ENCODE peak calls at places on chromosomes 7 and 10, in five cellular contexts. One of them, this sample, is unnamed.

GRCh38 chr7:2757904-2758672 is 70.1 kb downstream of the AMZ1 start:
- DNase-seq in tibial nerve: peak; percentile 50
- DNase-seq in A549: peak; percentile 72
- DNase-seq in sigmoid colon: peak; percentile 90
- DNase-seq in suprapubic skin: no peak
- DNase-seq in this sample: peak; percentile 44

GRCh38 chr7:82945480-82945879 is 217.2 kb downstream of the PCLO start:
- DNase-seq in tibial nerve: no peak
- DNase-seq in A549: no peak
- DNase-seq in sigmoid colon: no peak
- DNase-seq in suprapubic skin: no peak
- DNase-seq in this sample: no peak

GRCh38 chr10:79375321-79376077 is 28.2 kb downstream of the PPIF start:
- DNase-seq in tibial nerve: no peak
- DNase-seq in A549: no peak
- DNase-seq in sigmoid colon: peak; percentile 76
- DNase-seq in suprapubic skin: no peak
- DNase-seq in this sample: no peak

GRCh38 chr10:45279702-45280101 is 35.7 kb downstream of the OR13A1 start:
- DNase-seq in tibial nerve: no peak
- DNase-seq in A549: no peak
- DNase-seq in sigmoid colon: no peak
- DNase-seq in suprapubic skin: no peak
- DNase-seq in this sample: no peak

GRCh38 chr7:64876792-64877713 is 26.0 kb upstream of the ZNF273 start:
- DNase-seq in tibial nerve: peak; percentile 4
- DNase-seq in A549: no peak
- DNase-seq in sigmoid colon: peak; percentile 83
- DNase-seq in suprapubic skin: peak; percentile 68
- DNase-seq in this sample: peak; percentile 44

GRCh38 chr7:114070246-114070645 is 151.4 kb upstream of the PPP1R3A start:
- DNase-seq in tibial nerve: no peak
- DNase-seq in A549: no peak
- DNase-seq in sigmoid colon: no peak
- DNase-seq in suprapubic skin: no peak
- DNase-seq in this sample: no peak

GRCh38 chr10:73848821-73849489 is 25.4 kb downstream of the CAMK2G start:
- DNase-seq in tibial nerve: peak; percentile 96
- DNase-seq in A549: peak; percentile 94
- DNase-seq in sigmoid colon: peak; percentile 93
- DNase-seq in suprapubic skin: peak; percentile 91
- DNase-seq in this sample: peak; percentile 90

GRCh38 chr10:82402901-82403300 is 527.9 kb downstream of the NRG3 start:
- DNase-seq in tibial nerve: no peak
- DNase-seq in A549: no peak
- DNase-seq in sigmoid colon: no peak
- DNase-seq in suprapubic skin: no peak
- DNase-seq in this sample: no peak

GRCh38 chr10:6053816-6054581 is 8.2 kb downstream of the IL2RA start:
- DNase-seq in tibial nerve: no peak
- DNase-seq in A549: no peak
- DNase-seq in sigmoid colon: peak; percentile 69
- DNase-seq in suprapubic skin: no peak
- DNase-seq in this sample: peak; percentile 52

GRCh38 chr7:2934211-2934731 is 90.2 kb upstream of the GNA12 start:
- DNase-seq in tibial nerve: no peak
- DNase-seq in A549: peak; percentile 55
- DNase-seq in sigmoid colon: peak; percentile 47
- DNase-seq in suprapubic skin: peak; percentile 50
- DNase-seq in this sample: no peak

GRCh38 chr7:66669088-66669487 is 40.4 kb downstream of the KCTD7 start:
- DNase-seq in tibial nerve: no peak
- DNase-seq in A549: no peak
- DNase-seq in sigmoid colon: no peak
- DNase-seq in suprapubic skin: peak; percentile 35
- DNase-seq in this sample: no peak

GRCh38 chr7:158431941-158432347 is 155.7 kb downstream of the PTPRN2 start:
- DNase-seq in tibial nerve: peak; percentile 54
- DNase-seq in A549: peak; percentile 98
- DNase-seq in sigmoid colon: peak; percentile 97
- DNase-seq in suprapubic skin: no peak
- DNase-seq in this sample: peak; percentile 76

GRCh38 chr10:70528726-70529362 is 50.3 kb downstream of the PALD1 start:
- DNase-seq in tibial nerve: no peak
- DNase-seq in A549: peak; percentile 67
- DNase-seq in sigmoid colon: no peak
- DNase-seq in suprapubic skin: no peak
- DNase-seq in this sample: no peak

GRCh38 chr7:48130658-48131108 is 40.6 kb upstream of the ABCA13 start:
- DNase-seq in tibial nerve: no peak
- DNase-seq in A549: no peak
- DNase-seq in sigmoid colon: no peak
- DNase-seq in suprapubic skin: no peak
- DNase-seq in this sample: no peak

GRCh38 chr10:76085773-76086570 is 654.5 kb downstream of the LRMDA start:
- DNase-seq in tibial nerve: no peak
- DNase-seq in A549: no peak
- DNase-seq in sigmoid colon: no peak
- DNase-seq in suprapubic skin: no peak
- DNase-seq in this sample: no peak

GRCh38 chr7:78924581-78924980 is 528.9 kb downstream of the MAGI2 start:
- DNase-seq in tibial nerve: no peak
- DNase-seq in A549: no peak
- DNase-seq in sigmoid colon: no peak
- DNase-seq in suprapubic skin: no peak
- DNase-seq in this sample: no peak

DNA sequence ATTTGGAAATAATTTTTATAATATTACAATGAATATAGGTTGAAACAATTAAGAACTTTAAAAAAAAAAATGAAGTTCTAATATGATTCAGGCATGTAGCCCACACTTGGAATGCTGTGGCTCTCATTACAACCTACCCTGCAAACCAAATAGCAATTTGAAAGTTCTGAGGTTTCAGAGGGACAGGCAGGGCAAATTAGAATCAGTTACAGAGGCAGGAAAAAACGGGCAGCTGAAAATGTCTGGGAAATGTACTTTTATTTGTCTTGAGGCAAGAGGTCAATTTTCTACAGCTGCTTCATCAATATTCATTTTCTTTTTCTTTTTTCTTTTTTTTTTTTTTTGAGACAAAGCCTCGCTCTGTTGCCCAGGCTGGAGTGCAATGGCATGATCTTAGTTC is 95.3 kb downstream of the PIP4K2A start:
- DNase-seq in tibial nerve: no peak
- DNase-seq in A549: no peak
- DNase-seq in sigmoid colon: no peak
- DNase-seq in suprapubic skin: no peak
- DNase-seq in this sample: no peak
- H3K4me1 ChIP-seq in tibial nerve: peaks cover 59% of the 10 kb centered on the region
- H3K4me1 ChIP-seq in A549: peaks cover 75% of the 10 kb centered on the region
- H3K4me1 ChIP-seq in sigmoid colon: no peaks in the 10 kb centered on the region
- H3K4me1 ChIP-seq in suprapubic skin: peaks cover 45% of the 10 kb centered on the region
- H3K4me1 ChIP-seq in this sample: peaks cover 41% of the 10 kb centered on the region

DNA sequence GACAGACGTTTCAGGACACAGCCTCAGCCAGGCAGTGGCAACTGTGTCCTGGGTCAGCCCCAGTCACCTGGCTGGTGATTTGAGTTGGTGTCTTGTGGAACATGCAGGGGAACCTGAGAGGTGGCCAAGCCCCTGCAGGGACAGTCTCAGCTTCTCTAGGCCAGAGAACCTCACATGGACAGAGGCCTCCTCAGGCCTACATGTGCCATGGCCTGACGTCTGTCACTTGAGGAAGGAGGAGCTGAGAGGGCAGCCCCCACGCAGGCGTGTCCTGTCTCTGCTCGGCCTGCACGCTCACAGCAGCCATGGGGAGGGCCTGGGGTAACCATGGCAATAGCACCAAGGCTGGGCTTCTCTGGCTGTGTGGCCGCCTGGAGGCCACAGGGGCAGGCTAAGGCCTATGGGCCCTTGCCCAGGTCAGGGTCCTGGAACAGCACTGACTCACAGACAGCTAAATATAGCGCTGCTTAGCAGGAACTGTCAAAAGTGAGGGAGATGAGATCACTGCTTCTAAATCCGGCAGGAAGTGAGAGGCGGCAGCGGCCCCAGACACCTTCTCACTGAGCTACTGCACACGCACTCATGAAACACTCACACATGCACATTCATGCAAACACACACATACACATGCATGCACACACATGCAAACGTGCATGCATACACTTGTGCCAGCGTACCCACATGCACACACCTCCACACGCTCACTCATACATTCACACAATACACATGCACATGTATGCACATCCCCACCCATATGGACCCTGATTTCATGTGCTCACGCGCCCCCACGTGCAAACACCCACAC is 57.0 kb downstream of the YKT6 start:
- DNase-seq in tibial nerve: peak; percentile 11
- DNase-seq in A549: no peak
- DNase-seq in sigmoid colon: no peak
- DNase-seq in suprapubic skin: no peak
- DNase-seq in this sample: peak; percentile 28
- TF ChIP-seq EP300 in tibial nerve: peak; percentile 57
- TF ChIP-seq EP300 in A549: no peak
- TF ChIP-seq EP300 in sigmoid colon: no peak
- TF ChIP-seq EP300 in suprapubic skin: no peak
- TF ChIP-seq EP300 in this sample: no peak

GRCh38 chr10:113266152-113266551 is 286.7 kb upstream of the HABP2 start:
- DNase-seq in tibial nerve: no peak
- DNase-seq in A549: no peak
- DNase-seq in sigmoid colon: no peak
- DNase-seq in suprapubic skin: no peak
- DNase-seq in this sample: no peak

GRCh38 chr10:113261806-113262205 is 291.0 kb upstream of the HABP2 start:
- DNase-seq in tibial nerve: no peak
- DNase-seq in A549: no peak
- DNase-seq in sigmoid colon: no peak
- DNase-seq in suprapubic skin: no peak
- DNase-seq in this sample: no peak

GRCh38 chr10:113259841-113260240 is 293.0 kb upstream of the HABP2 start:
- DNase-seq in tibial nerve: no peak
- DNase-seq in A549: no peak
- DNase-seq in sigmoid colon: no peak
- DNase-seq in suprapubic skin: no peak
- DNase-seq in this sample: no peak

GRCh38 chr10:113264333-113265131 is 288.3 kb upstream of the HABP2 start:
- DNase-seq in tibial nerve: no peak
- DNase-seq in A549: no peak
- DNase-seq in sigmoid colon: no peak
- DNase-seq in suprapubic skin: no peak
- DNase-seq in this sample: no peak

DNA sequence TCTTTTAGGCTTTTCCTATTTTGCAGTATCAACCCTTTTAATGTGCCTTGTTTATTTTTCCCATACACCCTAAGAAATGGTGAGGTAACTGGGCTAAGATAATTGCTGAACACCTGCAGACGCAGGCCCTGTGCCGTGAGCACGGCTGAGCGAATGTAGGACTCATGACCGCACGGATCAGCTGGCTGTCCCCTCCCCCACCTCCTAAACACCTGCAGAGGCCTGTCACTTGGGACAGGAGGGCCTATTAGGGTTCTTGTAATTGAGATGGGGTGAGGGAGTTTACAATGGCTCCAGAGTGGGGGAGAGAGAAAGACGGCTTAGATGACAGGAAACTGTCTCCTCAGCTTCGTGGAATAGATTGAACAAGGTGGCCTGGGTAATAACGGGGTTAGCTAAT is 291.7 kb upstream of the HABP2 start:
- DNase-seq in tibial nerve: no peak
- DNase-seq in A549: no peak
- DNase-seq in sigmoid colon: no peak
- DNase-seq in suprapubic skin: no peak
- DNase-seq in this sample: no peak
- TF ChIP-seq POLR2A in tibial nerve: no peak
- TF ChIP-seq POLR2A in A549: no peak
- TF ChIP-seq POLR2A in sigmoid colon: no peak
- TF ChIP-seq POLR2A in suprapubic skin: no peak
- TF ChIP-seq POLR2A in this sample: no peak

GRCh38 chr10:69228151-69228550 is 8.0 kb downstream of the HKDC1 start:
- DNase-seq in tibial nerve: no peak
- DNase-seq in A549: no peak
- DNase-seq in sigmoid colon: no peak
- DNase-seq in suprapubic skin: no peak
- DNase-seq in this sample: no peak

GRCh38 chr10:69223028-69223342 is 2.9 kb downstream of the HKDC1 start:
- DNase-seq in tibial nerve: no peak
- DNase-seq in A549: no peak
- DNase-seq in sigmoid colon: no peak
- DNase-seq in suprapubic skin: no peak
- DNase-seq in this sample: no peak

GRCh38 chr10:69226919-69227450 is 6.9 kb downstream of the HKDC1 start:
- DNase-seq in tibial nerve: no peak
- DNase-seq in A549: no peak
- DNase-seq in sigmoid colon: no peak
- DNase-seq in suprapubic skin: no peak
- DNase-seq in this sample: no peak

GRCh38 chr10:69224862-69225657 is 4.9 kb downstream of the HKDC1 start:
- DNase-seq in tibial nerve: no peak
- DNase-seq in A549: no peak
- DNase-seq in sigmoid colon: no peak
- DNase-seq in suprapubic skin: no peak
- DNase-seq in this sample: no peak

GRCh38 chr10:69225681-69226080 is 5.5 kb downstream of the HKDC1 start:
- DNase-seq in tibial nerve: no peak
- DNase-seq in A549: no peak
- DNase-seq in sigmoid colon: no peak
- DNase-seq in suprapubic skin: no peak
- DNase-seq in this sample: no peak
- H3K4me1 ChIP-seq in tibial nerve: no peaks in the 10 kb centered on the region
- H3K4me1 ChIP-seq in A549: peaks cover 65% of the 10 kb centered on the region
- H3K4me1 ChIP-seq in sigmoid colon: no peaks in the 10 kb centered on the region
- H3K4me1 ChIP-seq in suprapubic skin: peaks cover 26% of the 10 kb centered on the region
- H3K4me1 ChIP-seq in this sample: peaks cover 42% of the 10 kb centered on the region

DNA sequence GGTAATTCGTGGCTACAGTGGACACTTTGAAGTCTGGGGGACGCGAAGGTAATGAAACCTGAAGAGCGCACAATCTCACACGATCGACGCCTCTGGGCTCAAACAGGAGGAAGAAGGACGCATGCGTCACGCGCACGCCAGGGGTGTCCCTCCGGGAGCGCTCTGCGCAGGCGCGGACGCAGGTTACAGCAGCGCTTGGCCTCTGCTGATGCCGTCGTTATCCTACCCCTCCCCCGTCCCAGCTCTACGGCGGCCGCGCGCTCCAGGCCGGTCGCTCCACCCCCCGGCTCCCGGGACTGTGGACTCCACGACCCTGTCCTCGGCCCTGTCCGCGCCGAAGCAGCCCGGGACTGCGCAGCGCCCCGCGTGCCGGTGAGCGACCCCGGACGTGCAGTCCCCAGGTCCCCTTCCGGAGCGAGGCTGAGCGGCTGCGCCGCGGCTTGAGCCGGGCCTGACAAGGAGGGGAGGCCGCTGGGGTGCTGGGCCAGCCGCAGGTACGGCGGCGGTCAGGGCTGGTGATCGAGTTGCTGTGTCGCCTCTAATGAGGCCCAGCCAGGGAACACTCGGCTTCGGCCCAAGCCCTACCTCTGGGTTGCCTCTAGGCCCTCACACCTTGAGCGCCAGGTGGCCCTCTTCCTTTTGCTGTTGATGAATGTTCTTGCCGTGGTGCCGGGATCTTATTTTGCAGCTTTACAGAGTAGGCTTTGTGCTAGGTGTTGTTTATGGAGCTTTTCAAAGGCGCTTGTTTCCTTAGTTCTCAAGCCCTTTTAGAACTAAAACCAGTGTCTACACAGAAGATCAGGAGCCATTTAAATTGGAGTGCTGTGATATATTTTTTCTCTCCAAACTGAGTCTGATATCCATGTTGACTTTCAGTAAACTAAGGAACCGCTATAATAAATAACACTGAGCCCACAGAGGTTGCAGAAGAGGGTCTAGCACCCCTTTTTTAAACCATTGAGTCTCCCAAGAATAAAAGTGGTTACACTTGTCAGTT is at the start of gene TMEM106B:
- DNase-seq in tibial nerve: peak; percentile 92
- DNase-seq in A549: peak; percentile 88
- DNase-seq in sigmoid colon: peak; percentile 98
- DNase-seq in suprapubic skin: peak; percentile 97
- DNase-seq in this sample: peak; percentile 98
- TF ChIP-seq EP300 in tibial nerve: peak; percentile 99
- TF ChIP-seq EP300 in A549: no peak
- TF ChIP-seq EP300 in sigmoid colon: no peak
- TF ChIP-seq EP300 in suprapubic skin: no peak
- TF ChIP-seq EP300 in this sample: no peak